ENCODE peak calls at places on chromosome 18, in six cellular contexts. T, W, V, S, H and U are unnamed samples.

GRCh38 chr18:36711813-36712444 is 116.9 kb downstream of the TPGS2 start:
- DNase-seq in T (no peak), W (peak; percentile 35), V (no peak), S (no peak), H (no peak), U (no peak)

GRCh38 chr18:69580107-69580506 is 179.4 kb downstream of the DOK6 start:
- DNase-seq in T (no peak), W (no peak), V (no peak), S (no peak), H (no peak), U (no peak)

GRCh38 chr18:9845256-9845655 is 40.5 kb upstream of the TXNDC2 start:
- DNase-seq in T (no peak), W (no peak), V (no peak), S (no peak), H (no peak), U (no peak)

GRCh38 chr18:3411854-3412268 is 38.1 kb upstream of the TGIF1 start:
- DNase-seq in T (no peak), W (no peak), V (peak; percentile 78), S (no peak), H (no peak), U (peak; percentile 66)

GRCh38 chr18:13137041-13137938 is 81.3 kb upstream of the LDLRAD4 start:
- DNase-seq in T (no peak), W (no peak), V (peak; percentile 91), S (no peak), H (no peak), U (peak; percentile 37)

GRCh38 chr18:37322497-37323035 is 243.0 kb downstream of the CELF4 start:
- DNase-seq in T (no peak), W (peak; percentile 26), V (no peak), S (peak; percentile 29), H (peak; percentile 77), U (peak; percentile 42)

GRCh38 chr18:58102020-58102419 is 58.0 kb downstream of the NEDD4L start:
- DNase-seq in T (no peak), W (no peak), V (no peak), S (no peak), H (no peak), U (no peak)

GRCh38 chr18:30142248-30142647 is 900.3 kb downstream of the DSC3 start:
- DNase-seq in T (no peak), W (no peak), V (no peak), S (no peak), H (no peak), U (no peak)

GRCh38 chr18:75244336-75244735 is 33.7 kb downstream of the TSHZ1 start:
- DNase-seq in T (no peak), W (no peak), V (no peak), S (peak; percentile 7), H (peak; percentile 11), U (no peak)

GRCh38 chr18:58364867-58365533 is 263.9 kb downstream of the ALPK2 start:
- DNase-seq in T (no peak), W (no peak), V (no peak), S (no peak), H (no peak), U (no peak)

GRCh38 chr18:1018211-1018651 is 113.6 kb downstream of the ADCYAP1 start:
- DNase-seq in T (no peak), W (no peak), V (no peak), S (no peak), H (no peak), U (no peak)

GRCh38 chr18:57579928-57580327 is 6.6 kb downstream of the FECH start:
- DNase-seq in T (no peak), W (no peak), V (no peak), S (no peak), H (no peak), U (no peak)

GRCh38 chr18:44884446-44884845 is 203.8 kb downstream of the SETBP1 start:
- DNase-seq in T (no peak), W (no peak), V (no peak), S (no peak), H (no peak), U (no peak)

GRCh38 chr18:61972389-61973264 is 79.8 kb upstream of the RNF152 start:
- DNase-seq in T (no peak), W (no peak), V (no peak), S (no peak), H (no peak), U (no peak)

GRCh38 chr18:58870130-58870529 is 5.5 kb downstream of the ZNF532 start:
- DNase-seq in T (peak; percentile 45), W (no peak), V (no peak), S (no peak), H (no peak), U (no peak)

GRCh38 chr18:45167109-45167551 is 448.1 kb upstream of the SLC14A2 start:
- DNase-seq in T (no peak), W (no peak), V (no peak), S (no peak), H (no peak), U (no peak)

GRCh38 chr18:71398530-71398929 is 1109.7 kb downstream of the SOCS6 start:
- DNase-seq in T (no peak), W (no peak), V (no peak), S (no peak), H (no peak), U (no peak)

GRCh38 chr18:74175658-74176057 is 27.3 kb downstream of the TIMM21 start:
- DNase-seq in T (no peak), W (no peak), V (no peak), S (no peak), H (no peak), U (no peak)

GRCh38 chr18:74281639-74282358 is 10.0 kb downstream of the CYB5A start:
- DNase-seq in T (peak; percentile 76), W (no peak), V (no peak), S (no peak), H (no peak), U (no peak)

GRCh38 chr18:50751490-50751889 is 68.3 kb downstream of the MRO start:
- DNase-seq in T (no peak), W (no peak), V (no peak), S (no peak), H (no peak), U (no peak)

GRCh38 chr18:55821219-55821618 is 233.2 kb upstream of the TCF4 start:
- DNase-seq in T (no peak), W (no peak), V (no peak), S (no peak), H (no peak), U (no peak)

GRCh38 chr18:13191779-13192178 is 26.8 kb upstream of the LDLRAD4 start:
- DNase-seq in T (no peak), W (no peak), V (no peak), S (no peak), H (no peak), U (peak; percentile 78)

GRCh38 chr18:75204978-75205759 is 3.8 kb downstream of the PTGR3 start:
- DNase-seq in T (no peak), W (no peak), V (no peak), S (no peak), H (no peak), U (no peak)

GRCh38 chr18:51890762-51891161 is 449.2 kb upstream of the DCC start:
- DNase-seq in T (no peak), W (no peak), V (no peak), S (no peak), H (no peak), U (peak; percentile 73)
- TF ChIP-seq POLR2AphosphoS5 in T (no peak), W (no peak), V (no peak), S (no peak), H (no peak), U (peak; percentile 61)

GRCh38 chr18:48928787-48929186 is 22.0 kb downstream of the SMAD7 start:
- DNase-seq in T (no peak), W (no peak), V (peak; percentile 96), S (no peak), H (no peak), U (peak; percentile 75)
- TF ChIP-seq POLR2A in T (no peak), W (no peak), V (no peak), S (no peak), H (no peak), U (no peak)

GRCh38 chr18:73004260-73004659 is 136.5 kb upstream of the NETO1 start:
- DNase-seq in T (no peak), W (no peak), V (no peak), S (no peak), H (no peak), U (no peak)

GRCh38 chr18:72995558-72995957 is 127.8 kb upstream of the NETO1 start:
- DNase-seq in T (no peak), W (no peak), V (no peak), S (no peak), H (no peak), U (no peak)

DNA sequence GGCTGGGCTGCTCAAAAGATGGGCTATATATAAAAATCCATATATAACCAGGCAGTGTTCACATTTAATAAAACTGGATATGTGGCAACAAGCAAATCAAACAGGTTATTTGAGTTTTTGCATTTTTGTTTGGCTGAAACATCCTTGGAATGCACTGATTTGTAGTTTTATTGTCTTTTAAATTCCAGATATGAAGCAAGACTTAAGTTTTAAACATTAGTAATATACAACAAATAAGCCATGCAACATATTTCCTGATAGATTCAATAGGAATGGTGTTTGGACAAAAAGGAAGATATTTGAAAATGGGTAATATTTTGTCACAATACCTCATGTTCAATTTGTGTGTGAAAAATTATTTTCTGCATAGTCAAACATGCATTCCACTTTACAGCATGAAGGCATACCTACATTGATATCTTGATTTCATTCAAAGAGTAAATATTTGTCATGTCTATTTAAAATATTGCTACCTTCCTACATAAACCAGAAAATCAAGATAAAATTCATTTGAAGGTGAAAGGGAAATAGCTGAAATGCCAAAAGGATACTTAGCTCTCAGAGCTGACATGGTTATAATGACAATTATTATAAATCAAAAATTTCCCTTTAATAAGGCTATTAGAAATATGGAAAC is 132.3 kb upstream of the NETO1 start:
- DNase-seq in T (no peak), W (no peak), V (no peak), S (no peak), H (no peak), U (no peak)
- H3K4me3 ChIP-seq in T (no peak overlapping the region), W (no peak overlapping the region), V (no peak overlapping the region), S (no peak overlapping the region), H (no peak overlapping the region), U (no peak overlapping the region)

GRCh38 chr18:24397694-24398365 is at the start of gene OSBPL1A:
- DNase-seq in T (peak; percentile 98), W (peak; percentile 91), V (peak; percentile 96), S (peak; percentile 94), H (peak; percentile 89), U (peak; percentile 96)
- TF ChIP-seq POLR2AphosphoS5 in T (peak; percentile 58), W (peak; percentile 70), V (peak; percentile 91), S (peak; percentile 83), H (no peak), U (peak; percentile 81)

GRCh38 chr18:63161728-63162195 is 157.8 kb downstream of the BCL2 start:
- DNase-seq in T (peak; percentile 84), W (no peak), V (peak; percentile 87), S (no peak), H (peak; percentile 8), U (peak; percentile 62)
- TF ChIP-seq POLR2A in T (no peak), W (no peak), V (no peak), S (no peak), H (no peak), U (no peak)